ENCODE peak calls at places on chromosomes 13 and 19, in nine cellular contexts. One of them, this sample, is unnamed. For H3K27me3, the result is how much of the 10 kb centered on the place peaks cover.

GRCh38 chr19:46963093-46963734 is 56.4 kb upstream of the NPAS1 start:
- DNase-seq in AG04450: peak
- DNase-seq in mesendoderm: no peak
- DNase-seq in cardiac muscle cell: peak
- DNase-seq in neuronal stem cell: no peak
- DNase-seq in left lung: no peak
- DNase-seq in PC-3: peak
- DNase-seq in gastrocnemius medialis: no peak
- DNase-seq in CD4-positive, CD25-positive, alpha-beta regulatory T cell: no peak
- DNase-seq in this sample: peak

GRCh38 chr19:35990771-35991730 is 3.9 kb upstream of the SDHAF1 start:
- DNase-seq in AG04450: no peak
- DNase-seq in mesendoderm: no peak
- DNase-seq in cardiac muscle cell: no peak
- DNase-seq in neuronal stem cell: no peak
- DNase-seq in left lung: no peak
- DNase-seq in PC-3: no peak
- DNase-seq in gastrocnemius medialis: no peak
- DNase-seq in CD4-positive, CD25-positive, alpha-beta regulatory T cell: no peak
- DNase-seq in this sample: no peak

GRCh38 chr13:27182844-27183497 is 11.4 kb upstream of the USP12 start:
- DNase-seq in AG04450: no peak
- DNase-seq in mesendoderm: peak
- DNase-seq in cardiac muscle cell: peak
- DNase-seq in neuronal stem cell: no peak
- DNase-seq in left lung: peak
- DNase-seq in PC-3: peak
- DNase-seq in gastrocnemius medialis: peak
- DNase-seq in CD4-positive, CD25-positive, alpha-beta regulatory T cell: no peak
- DNase-seq in this sample: peak

GRCh38 chr19:46678110-46678732 is 17.2 kb upstream of the DACT3 start:
- DNase-seq in AG04450: no peak
- DNase-seq in mesendoderm: peak
- DNase-seq in cardiac muscle cell: no peak
- DNase-seq in neuronal stem cell: no peak
- DNase-seq in left lung: no peak
- DNase-seq in PC-3: peak
- DNase-seq in gastrocnemius medialis: no peak
- DNase-seq in CD4-positive, CD25-positive, alpha-beta regulatory T cell: peak
- DNase-seq in this sample: no peak

GRCh38 chr19:15195381-15195964 is 5.3 kb downstream of the NOTCH3 start:
- DNase-seq in AG04450: no peak
- DNase-seq in mesendoderm: peak
- DNase-seq in cardiac muscle cell: peak
- DNase-seq in neuronal stem cell: peak
- DNase-seq in left lung: peak
- DNase-seq in PC-3: peak
- DNase-seq in gastrocnemius medialis: no peak
- DNase-seq in CD4-positive, CD25-positive, alpha-beta regulatory T cell: no peak
- DNase-seq in this sample: peak

GRCh38 chr13:90233933-90234672 is 1113.4 kb upstream of the MIR17HG start:
- DNase-seq in AG04450: no peak
- DNase-seq in mesendoderm: no peak
- DNase-seq in cardiac muscle cell: no peak
- DNase-seq in neuronal stem cell: no peak
- DNase-seq in left lung: no peak
- DNase-seq in PC-3: peak
- DNase-seq in gastrocnemius medialis: no peak
- DNase-seq in CD4-positive, CD25-positive, alpha-beta regulatory T cell: no peak
- DNase-seq in this sample: no peak

GRCh38 chr19:57302727-57303401 is 17.4 kb upstream of the ZNF543 start:
- DNase-seq in AG04450: no peak
- DNase-seq in mesendoderm: peak
- DNase-seq in cardiac muscle cell: peak
- DNase-seq in neuronal stem cell: no peak
- DNase-seq in left lung: no peak
- DNase-seq in PC-3: peak
- DNase-seq in gastrocnemius medialis: peak
- DNase-seq in CD4-positive, CD25-positive, alpha-beta regulatory T cell: no peak
- DNase-seq in this sample: no peak

GRCh38 chr19:42794751-42795150 is 29.3 kb upstream of the PSG8 start:
- DNase-seq in AG04450: no peak
- DNase-seq in mesendoderm: no peak
- DNase-seq in cardiac muscle cell: no peak
- DNase-seq in neuronal stem cell: no peak
- DNase-seq in left lung: no peak
- DNase-seq in PC-3: no peak
- DNase-seq in gastrocnemius medialis: no peak
- DNase-seq in CD4-positive, CD25-positive, alpha-beta regulatory T cell: no peak
- DNase-seq in this sample: no peak

GRCh38 chr19:14840206-14840605 is 5.2 kb upstream of the OR7A5 start:
- DNase-seq in AG04450: no peak
- DNase-seq in mesendoderm: no peak
- DNase-seq in cardiac muscle cell: no peak
- DNase-seq in neuronal stem cell: no peak
- DNase-seq in left lung: no peak
- DNase-seq in PC-3: peak
- DNase-seq in gastrocnemius medialis: no peak
- DNase-seq in CD4-positive, CD25-positive, alpha-beta regulatory T cell: no peak
- DNase-seq in this sample: no peak

GRCh38 chr13:23960566-23961156 is 63.4 kb upstream of the C1QTNF9B start:
- DNase-seq in AG04450: no peak
- DNase-seq in mesendoderm: peak
- DNase-seq in cardiac muscle cell: peak
- DNase-seq in neuronal stem cell: peak
- DNase-seq in left lung: no peak
- DNase-seq in PC-3: peak
- DNase-seq in gastrocnemius medialis: no peak
- DNase-seq in CD4-positive, CD25-positive, alpha-beta regulatory T cell: no peak
- DNase-seq in this sample: peak

GRCh38 chr13:87884874-87885273 is 213.7 kb downstream of the SLITRK5 start:
- DNase-seq in AG04450: peak
- DNase-seq in mesendoderm: peak
- DNase-seq in cardiac muscle cell: peak
- DNase-seq in neuronal stem cell: peak
- DNase-seq in left lung: no peak
- DNase-seq in PC-3: peak
- DNase-seq in gastrocnemius medialis: no peak
- DNase-seq in CD4-positive, CD25-positive, alpha-beta regulatory T cell: no peak
- DNase-seq in this sample: no peak

GRCh38 chr13:44951184-44951583 is 38.1 kb downstream of the NUFIP1 start:
- DNase-seq in AG04450: no peak
- DNase-seq in mesendoderm: no peak
- DNase-seq in cardiac muscle cell: no peak
- DNase-seq in neuronal stem cell: no peak
- DNase-seq in left lung: no peak
- DNase-seq in PC-3: no peak
- DNase-seq in gastrocnemius medialis: no peak
- DNase-seq in CD4-positive, CD25-positive, alpha-beta regulatory T cell: no peak
- DNase-seq in this sample: no peak

GRCh38 chr13:108425056-108425455 is 155.5 kb downstream of the TNFSF13B start:
- DNase-seq in AG04450: no peak
- DNase-seq in mesendoderm: peak
- DNase-seq in cardiac muscle cell: no peak
- DNase-seq in neuronal stem cell: no peak
- DNase-seq in left lung: no peak
- DNase-seq in PC-3: no peak
- DNase-seq in gastrocnemius medialis: no peak
- DNase-seq in CD4-positive, CD25-positive, alpha-beta regulatory T cell: no peak
- DNase-seq in this sample: peak

GRCh38 chr13:98581971-98582702 is 5.2 kb upstream of the STK24 start:
- DNase-seq in AG04450: no peak
- DNase-seq in mesendoderm: no peak
- DNase-seq in cardiac muscle cell: peak
- DNase-seq in neuronal stem cell: no peak
- DNase-seq in left lung: no peak
- DNase-seq in PC-3: peak
- DNase-seq in gastrocnemius medialis: no peak
- DNase-seq in CD4-positive, CD25-positive, alpha-beta regulatory T cell: no peak
- DNase-seq in this sample: peak

DNA sequence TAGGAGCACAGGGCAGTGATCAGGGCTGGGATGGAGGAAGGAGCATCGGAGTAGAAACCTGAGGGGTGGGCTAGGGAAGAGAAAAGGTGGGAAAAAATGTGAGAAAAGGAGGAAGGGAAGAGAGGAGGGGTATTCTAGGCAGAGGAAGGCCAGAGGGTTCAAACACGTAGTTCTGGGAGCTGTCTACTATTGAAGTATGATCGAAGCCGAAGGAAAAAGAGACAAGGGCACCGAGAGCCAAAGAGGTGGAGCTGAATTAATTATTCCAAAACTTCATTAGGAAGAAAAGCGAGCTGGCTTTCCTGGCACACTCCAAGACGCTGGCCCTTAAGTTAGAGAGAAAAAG is 7.8 kb downstream of the DLL3 start:
- DNase-seq in AG04450: no peak
- DNase-seq in mesendoderm: no peak
- DNase-seq in cardiac muscle cell: no peak
- DNase-seq in neuronal stem cell: no peak
- DNase-seq in left lung: no peak
- DNase-seq in PC-3: no peak
- DNase-seq in gastrocnemius medialis: no peak
- DNase-seq in CD4-positive, CD25-positive, alpha-beta regulatory T cell: no peak
- DNase-seq in this sample: no peak
- H3K27me3 ChIP-seq in AG04450: under half
- H3K27me3 ChIP-seq in mesendoderm: under half
- H3K27me3 ChIP-seq in cardiac muscle cell: under half
- H3K27me3 ChIP-seq in neuronal stem cell: under half
- H3K27me3 ChIP-seq in left lung: half or more
- H3K27me3 ChIP-seq in PC-3: under half
- H3K27me3 ChIP-seq in gastrocnemius medialis: half or more
- H3K27me3 ChIP-seq in CD4-positive, CD25-positive, alpha-beta regulatory T cell: under half
- H3K27me3 ChIP-seq in this sample: under half

DNA sequence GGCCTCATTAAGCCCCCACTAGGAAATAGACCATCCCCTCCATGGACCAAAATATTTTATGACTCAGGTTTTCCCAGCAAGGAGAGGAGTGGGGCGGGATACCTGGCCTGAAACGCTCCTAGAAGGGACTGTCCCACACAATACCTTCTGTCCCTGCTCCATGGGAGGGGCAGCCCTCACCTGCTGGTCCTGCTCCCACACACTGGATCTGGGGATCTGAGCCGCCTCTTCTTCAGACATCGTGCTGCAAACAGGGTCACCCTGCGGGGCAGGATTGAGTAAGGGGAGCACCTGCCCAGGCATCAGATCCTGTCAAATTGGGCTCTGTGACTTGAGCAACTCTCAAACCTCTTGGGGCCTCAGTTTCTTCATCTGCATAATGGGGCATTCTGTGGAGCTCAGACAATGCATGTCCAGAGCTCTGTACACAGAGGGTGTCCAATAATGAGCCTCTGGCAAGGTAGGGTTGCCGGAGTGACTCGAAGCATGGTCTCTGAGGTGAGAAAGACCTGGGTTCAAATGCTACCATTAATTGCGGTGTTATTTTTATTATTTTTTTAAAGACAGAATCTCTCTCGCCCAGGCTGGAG is 1.1 kb downstream of the PLIN5 start:
- DNase-seq in AG04450: no peak
- DNase-seq in mesendoderm: no peak
- DNase-seq in cardiac muscle cell: no peak
- DNase-seq in neuronal stem cell: no peak
- DNase-seq in left lung: no peak
- DNase-seq in PC-3: no peak
- DNase-seq in gastrocnemius medialis: peak
- DNase-seq in CD4-positive, CD25-positive, alpha-beta regulatory T cell: no peak
- DNase-seq in this sample: no peak
- H3K4me3 ChIP-seq in AG04450: no peak
- H3K4me3 ChIP-seq in mesendoderm: no peak
- H3K4me3 ChIP-seq in cardiac muscle cell: no peak
- H3K4me3 ChIP-seq in neuronal stem cell: no peak
- H3K4me3 ChIP-seq in left lung: no peak
- H3K4me3 ChIP-seq in PC-3: no peak
- H3K4me3 ChIP-seq in gastrocnemius medialis: peak
- H3K4me3 ChIP-seq in CD4-positive, CD25-positive, alpha-beta regulatory T cell: no peak
- H3K4me3 ChIP-seq in this sample: no peak

GRCh38 chr13:47893527-47893926 is 107.5 kb downstream of the SUCLA2 start:
- DNase-seq in AG04450: no peak
- DNase-seq in mesendoderm: no peak
- DNase-seq in cardiac muscle cell: no peak
- DNase-seq in neuronal stem cell: no peak
- DNase-seq in left lung: no peak
- DNase-seq in PC-3: peak
- DNase-seq in gastrocnemius medialis: no peak
- DNase-seq in CD4-positive, CD25-positive, alpha-beta regulatory T cell: no peak
- DNase-seq in this sample: no peak

GRCh38 chr13:47897411-47898050 is 103.5 kb downstream of the SUCLA2 start:
- DNase-seq in AG04450: no peak
- DNase-seq in mesendoderm: peak
- DNase-seq in cardiac muscle cell: peak
- DNase-seq in neuronal stem cell: no peak
- DNase-seq in left lung: no peak
- DNase-seq in PC-3: peak
- DNase-seq in gastrocnemius medialis: no peak
- DNase-seq in CD4-positive, CD25-positive, alpha-beta regulatory T cell: no peak
- DNase-seq in this sample: peak

GRCh38 chr13:47898080-47898479 is 103.0 kb downstream of the SUCLA2 start:
- DNase-seq in AG04450: no peak
- DNase-seq in mesendoderm: no peak
- DNase-seq in cardiac muscle cell: no peak
- DNase-seq in neuronal stem cell: no peak
- DNase-seq in left lung: no peak
- DNase-seq in PC-3: no peak
- DNase-seq in gastrocnemius medialis: no peak
- DNase-seq in CD4-positive, CD25-positive, alpha-beta regulatory T cell: no peak
- DNase-seq in this sample: no peak

GRCh38 chr13:47896546-47896945 is 104.5 kb downstream of the SUCLA2 start:
- DNase-seq in AG04450: no peak
- DNase-seq in mesendoderm: no peak
- DNase-seq in cardiac muscle cell: no peak
- DNase-seq in neuronal stem cell: no peak
- DNase-seq in left lung: no peak
- DNase-seq in PC-3: no peak
- DNase-seq in gastrocnemius medialis: no peak
- DNase-seq in CD4-positive, CD25-positive, alpha-beta regulatory T cell: no peak
- DNase-seq in this sample: no peak

DNA sequence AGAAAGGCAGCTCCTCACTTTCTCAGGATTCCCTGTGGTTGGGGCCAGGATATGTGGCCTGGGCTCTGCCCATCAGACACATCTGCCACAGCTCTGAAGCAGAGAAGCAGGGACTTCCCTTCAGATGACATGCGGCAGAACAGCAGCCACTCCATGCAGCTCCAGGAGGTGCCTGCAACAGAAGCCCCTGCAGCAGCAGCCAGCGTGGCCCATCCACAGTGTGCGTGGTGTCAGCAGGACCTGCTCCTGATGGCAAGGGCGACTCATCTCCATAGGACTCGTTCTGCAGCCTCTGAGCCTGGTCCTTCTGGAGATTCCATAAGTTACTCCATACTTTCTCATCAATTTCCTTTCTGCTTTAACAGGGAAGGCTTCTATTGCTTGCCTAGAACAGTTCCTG is 105.0 kb downstream of the SUCLA2 start:
- DNase-seq in AG04450: no peak
- DNase-seq in mesendoderm: peak
- DNase-seq in cardiac muscle cell: no peak
- DNase-seq in neuronal stem cell: no peak
- DNase-seq in left lung: no peak
- DNase-seq in PC-3: no peak
- DNase-seq in gastrocnemius medialis: no peak
- DNase-seq in CD4-positive, CD25-positive, alpha-beta regulatory T cell: no peak
- DNase-seq in this sample: no peak
- H3K27ac ChIP-seq in AG04450: no peak
- H3K27ac ChIP-seq in mesendoderm: no peak
- H3K27ac ChIP-seq in cardiac muscle cell: no peak
- H3K27ac ChIP-seq in neuronal stem cell: no peak
- H3K27ac ChIP-seq in left lung: no peak
- H3K27ac ChIP-seq in PC-3: no peak
- H3K27ac ChIP-seq in gastrocnemius medialis: no peak
- H3K27ac ChIP-seq in CD4-positive, CD25-positive, alpha-beta regulatory T cell: no peak
- H3K27ac ChIP-seq in this sample: no peak

GRCh38 chr19:30249911-30250310 is 122.3 kb upstream of the ZNF536 start:
- DNase-seq in AG04450: no peak
- DNase-seq in mesendoderm: no peak
- DNase-seq in cardiac muscle cell: no peak
- DNase-seq in neuronal stem cell: no peak
- DNase-seq in left lung: no peak
- DNase-seq in PC-3: no peak
- DNase-seq in gastrocnemius medialis: no peak
- DNase-seq in CD4-positive, CD25-positive, alpha-beta regulatory T cell: no peak
- DNase-seq in this sample: no peak
- H3K27me3 ChIP-seq in AG04450: under half
- H3K27me3 ChIP-seq in mesendoderm: under half
- H3K27me3 ChIP-seq in cardiac muscle cell: under half
- H3K27me3 ChIP-seq in neuronal stem cell: under half
- H3K27me3 ChIP-seq in left lung: half or more
- H3K27me3 ChIP-seq in PC-3: under half
- H3K27me3 ChIP-seq in gastrocnemius medialis: under half
- H3K27me3 ChIP-seq in CD4-positive, CD25-positive, alpha-beta regulatory T cell: under half
- H3K27me3 ChIP-seq in this sample: under half

This sample was measured in brain microvascular endothelial cell.